ENCODE peak calls at places on chromosomes 1 and 21, in five cellular contexts. V is hepatocyte; N is HCT116; A is K562; L is CD8-positive, alpha-beta T cell. T is an unnamed sample. For H3K4me1, the result is how much of the 10 kb centered on the place peaks cover.

GRCh38 chr1:11280719-11281376 is 7.8 kb downstream of the UBIAD1 start:
- DNase-seq in V (no peak), N (no peak), A (no peak), L (peak), T (no peak)

GRCh38 chr1:72284084-72284397 is 1.7 kb upstream of the NEGR1 start:
- DNase-seq in V (no peak), N (no peak), A (no peak), L (no peak), T (no peak)

GRCh38 chr1:48236716-48237470 is 14.4 kb downstream of the SLC5A9 start:
- DNase-seq in V (peak), N (peak), A (peak), L (no peak), T (no peak)

GRCh38 chr1:174996474-174996873 is 3.3 kb upstream of the CACYBP start:
- DNase-seq in V (no peak), N (no peak), A (peak), L (no peak), T (no peak)

GRCh38 chr1:207997486-207998268 is 86.8 kb upstream of the CD34 start:
- DNase-seq in V (peak), N (peak), A (peak), L (peak), T (no peak)

GRCh38 chr1:215523906-215524305 is 43.2 kb upstream of the KCTD3 start:
- DNase-seq in V (peak), N (no peak), A (no peak), L (no peak), T (no peak)

GRCh38 chr1:200907611-200908097 is 13.0 kb downstream of the INAVA start:
- DNase-seq in V (no peak), N (no peak), A (no peak), L (no peak), T (no peak)

GRCh38 chr1:84598846-84599741 is 24.9 kb upstream of the CTBS start:
- DNase-seq in V (no peak), N (peak), A (no peak), L (no peak), T (no peak)

GRCh38 chr1:224498574-224499170 is 64.1 kb upstream of the WDR26 start:
- DNase-seq in V (peak), N (no peak), A (no peak), L (no peak), T (no peak)

GRCh38 chr1:46394108-46394871 is at the start of gene FAAH:
- DNase-seq in V (peak), N (peak), A (peak), L (peak), T (no peak)

GRCh38 chr1:39639333-39640130 is at the start of gene HEYL:
- DNase-seq in V (peak), N (peak), A (peak), L (peak), T (no peak)

GRCh38 chr1:48875736-48876135 is 99.0 kb upstream of the BEND5 start:
- DNase-seq in V (no peak), N (no peak), A (no peak), L (no peak), T (no peak)

GRCh38 chr1:151980287-151981177 is 13.1 kb downstream of the S100A10 start:
- DNase-seq in V (peak), N (no peak), A (no peak), L (no peak), T (no peak)

GRCh38 chr1:32240140-32240951 is 6.7 kb upstream of the FAM167B start:
- DNase-seq in V (peak), N (peak), A (no peak), L (peak), T (no peak)

GRCh38 chr1:97277891-97278662 is 556.5 kb downstream of the PTBP2 start:
- DNase-seq in V (no peak), N (peak), A (no peak), L (no peak), T (no peak)

GRCh38 chr1:201164645-201165044 is 10.4 kb upstream of the TMEM9 start:
- DNase-seq in V (no peak), N (no peak), A (no peak), L (no peak), T (no peak)

GRCh38 chr1:61640531-61641125 is 84.3 kb downstream of the TM2D1 start:
- DNase-seq in V (no peak), N (no peak), A (no peak), L (no peak), T (no peak)

GRCh38 chr1:24944318-24944717 is 14.2 kb upstream of the RUNX3 start:
- DNase-seq in V (no peak), N (no peak), A (no peak), L (no peak), T (no peak)

GRCh38 chr1:2630498-2631135 is 2.2 kb downstream of the MMEL1 start:
- DNase-seq in V (no peak), N (no peak), A (no peak), L (no peak), T (no peak)

GRCh38 chr1:14899686-14900085 is 253.9 kb upstream of the TMEM51 start:
- DNase-seq in V (no peak), N (no peak), A (no peak), L (no peak), T (no peak)

GRCh38 chr1:178283409-178283808 is 189.5 kb downstream of the RASAL2 start:
- DNase-seq in V (no peak), N (no peak), A (no peak), L (no peak), T (no peak)

GRCh38 chr1:28986296-28986910 is 72.0 kb downstream of the EPB41 start:
- DNase-seq in V (no peak), N (no peak), A (no peak), L (no peak), T (no peak)

GRCh38 chr1:183069562-183070216 is 46.5 kb downstream of the LAMC1 start:
- DNase-seq in V (no peak), N (no peak), A (no peak), L (no peak), T (no peak)

GRCh38 chr1:160777486-160778089 is 18.4 kb upstream of the LY9 start:
- DNase-seq in V (peak), N (peak), A (peak), L (peak), T (no peak)

GRCh38 chr21:26982767-26983166 is 15.9 kb upstream of the ADAMTS5 start:
- DNase-seq in V (no peak), N (no peak), A (no peak), L (no peak), T (no peak)

GRCh38 chr1:219324629-219325367 is 151.1 kb downstream of the LYPLAL1 start:
- DNase-seq in V (no peak), N (peak), A (no peak), L (no peak), T (no peak)

GRCh38 chr1:91757760-91758545 is 128.0 kb downstream of the TGFBR3 start:
- DNase-seq in V (no peak), N (no peak), A (no peak), L (no peak), T (no peak)

GRCh38 chr1:204941415-204942338 is 71.0 kb downstream of the NFASC start:
- DNase-seq in V (peak), N (peak), A (peak), L (no peak), T (no peak)

GRCh38 chr1:199684686-199685273 is 342.7 kb upstream of the NR5A2 start:
- DNase-seq in V (peak), N (peak), A (peak), L (no peak), T (no peak)

GRCh38 chr1:67939176-67939751 is 106.0 kb upstream of the GNG12 start:
- DNase-seq in V (no peak), N (no peak), A (no peak), L (no peak), T (no peak)
- H3K4me3 ChIP-seq in V (no peak), N (no peak), A (no peak), L (no peak), T (no peak)

GRCh38 chr21:34335316-34335715 is 28.5 kb upstream of the KCNE2 start:
- DNase-seq in V (no peak), N (no peak), A (no peak), L (no peak), T (no peak)

GRCh38 chr21:34333150-34333739 is 30.6 kb upstream of the KCNE2 start:
- DNase-seq in V (no peak), N (no peak), A (no peak), L (no peak), T (no peak)

GRCh38 chr21:34330055-34330454 is 33.8 kb upstream of the KCNE2 start:
- DNase-seq in V (no peak), N (no peak), A (peak), L (no peak), T (no peak)
- TF ChIP-seq CTCF in V (no peak), N (no peak), A (peak), L (no peak), T (no peak)

GRCh38 chr1:154941332-154941995 is 4.9 kb upstream of the PMVK start:
- DNase-seq in V (peak), N (no peak), A (no peak), L (no peak), T (no peak)
- H3K4me1 ChIP-seq in V (under half), N (under half), A (under half), L (under half), T (half or more)

DNA sequence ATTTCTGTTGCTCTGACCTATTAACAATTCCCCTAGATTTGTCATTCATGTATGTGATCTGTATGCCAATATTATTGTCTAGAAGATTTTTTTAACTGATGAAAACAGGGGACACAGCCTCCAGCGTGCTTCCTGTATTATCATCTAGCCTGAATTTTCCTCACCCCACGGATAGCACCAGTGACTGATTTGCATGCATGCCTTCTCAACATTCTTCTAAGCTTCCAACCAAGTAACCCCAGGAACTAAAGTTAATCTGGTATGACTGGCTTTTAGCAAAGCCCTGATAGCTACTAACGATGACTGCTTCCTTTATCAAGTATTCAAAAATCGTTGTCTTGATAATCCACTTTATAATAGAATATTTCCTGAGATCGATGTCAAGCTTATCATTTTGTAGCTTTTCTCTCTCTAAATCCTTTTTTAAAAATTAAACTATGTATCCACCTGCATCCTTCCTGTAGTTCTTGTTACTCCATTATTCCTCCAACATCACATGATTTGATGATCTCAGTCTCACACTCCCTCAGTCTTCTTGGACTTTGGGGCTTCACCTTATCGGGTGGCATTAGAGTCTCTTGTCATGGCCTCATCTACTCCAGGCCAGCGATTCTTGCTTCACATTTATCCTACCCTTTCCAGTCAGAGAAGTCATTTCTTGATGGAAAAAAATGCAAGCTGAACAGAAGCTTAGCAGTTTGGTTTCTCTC is 19.0 kb downstream of the BCAR3 start:
- DNase-seq in V (peak), N (no peak), A (no peak), L (no peak), T (no peak)
- H3K4me3 ChIP-seq in V (no peak), N (peak), A (no peak), L (no peak), T (no peak)

GRCh38 chr21:43315244-43316137 is 111.4 kb downstream of the SIK1 start:
- DNase-seq in V (no peak), N (no peak), A (no peak), L (no peak), T (no peak)
- TF ChIP-seq CTCF in V (peak), N (no peak), A (peak), L (no peak), T (no peak)

GRCh38 chr1:171345536-171345935 is 31.6 kb downstream of the FMO4 start:
- DNase-seq in V (no peak), N (no peak), A (no peak), L (no peak), T (no peak)
- H3K4me1 ChIP-seq in V (under half), N (under half), A (under half), L (under half), T (under half)

GRCh38 chr1:56185493-56185892 is 393.9 kb downstream of the PLPP3 start:
- DNase-seq in V (no peak), N (no peak), A (no peak), L (no peak), T (no peak)
- H3K4me3 ChIP-seq in V (no peak), N (no peak), A (no peak), L (no peak), T (no peak)